ENCODE peak calls at places on chromosomes 7 and 10, in five cellular contexts. One of them, this sample, is unnamed.

GRCh38 chr10:128995676-128996075 is 471.4 kb upstream of the MGMT start:
- DNase-seq in HFF-Myc: no peak
- DNase-seq in GM13977: no peak
- DNase-seq in kidney: no peak
- DNase-seq in endothelial cell: no peak
- DNase-seq in this sample: no peak

GRCh38 chr10:97463363-97464132 is 17.6 kb downstream of the ZDHHC16 start:
- DNase-seq in HFF-Myc: peak; percentile 81
- DNase-seq in GM13977: peak; percentile 48
- DNase-seq in kidney: no peak
- DNase-seq in endothelial cell: peak; percentile 65
- DNase-seq in this sample: no peak

GRCh38 chr7:140205600-140205999 is 28.8 kb upstream of the KDM7A start:
- DNase-seq in HFF-Myc: no peak
- DNase-seq in GM13977: no peak
- DNase-seq in kidney: no peak
- DNase-seq in endothelial cell: no peak
- DNase-seq in this sample: no peak

GRCh38 chr7:144854839-144855424 is 19.1 kb upstream of the TPK1 start:
- DNase-seq in HFF-Myc: no peak
- DNase-seq in GM13977: no peak
- DNase-seq in kidney: no peak
- DNase-seq in endothelial cell: peak; percentile 6
- DNase-seq in this sample: no peak

GRCh38 chr10:29956335-29956924 is 103.0 kb downstream of the JCAD start:
- DNase-seq in HFF-Myc: no peak
- DNase-seq in GM13977: no peak
- DNase-seq in kidney: no peak
- DNase-seq in endothelial cell: no peak
- DNase-seq in this sample: no peak

GRCh38 chr7:64266341-64266919 is 38.2 kb downstream of the ZNF679 start:
- DNase-seq in HFF-Myc: no peak
- DNase-seq in GM13977: no peak
- DNase-seq in kidney: no peak
- DNase-seq in endothelial cell: no peak
- DNase-seq in this sample: no peak

GRCh38 chr10:73860050-73860491 is 14.3 kb downstream of the CAMK2G start:
- DNase-seq in HFF-Myc: no peak
- DNase-seq in GM13977: no peak
- DNase-seq in kidney: no peak
- DNase-seq in endothelial cell: no peak
- DNase-seq in this sample: no peak

GRCh38 chr10:69242844-69243212 is 22.7 kb downstream of the HKDC1 start:
- DNase-seq in HFF-Myc: no peak
- DNase-seq in GM13977: no peak
- DNase-seq in kidney: no peak
- DNase-seq in endothelial cell: no peak
- DNase-seq in this sample: no peak

GRCh38 chr7:98178321-98178720 is 32.9 kb upstream of the BHLHA15 start:
- DNase-seq in HFF-Myc: no peak
- DNase-seq in GM13977: no peak
- DNase-seq in kidney: no peak
- DNase-seq in endothelial cell: no peak
- DNase-seq in this sample: no peak

GRCh38 chr10:97659589-97659988 is 19.1 kb downstream of the PI4K2A start:
- DNase-seq in HFF-Myc: peak; percentile 89
- DNase-seq in GM13977: no peak
- DNase-seq in kidney: no peak
- DNase-seq in endothelial cell: no peak
- DNase-seq in this sample: no peak

GRCh38 chr7:54813398-54813797 is 54.4 kb upstream of the SEC61G start:
- DNase-seq in HFF-Myc: no peak
- DNase-seq in GM13977: no peak
- DNase-seq in kidney: no peak
- DNase-seq in endothelial cell: no peak
- DNase-seq in this sample: no peak

GRCh38 chr7:71140264-71140663 is 8.3 kb downstream of the GALNT17 start:
- DNase-seq in HFF-Myc: no peak
- DNase-seq in GM13977: no peak
- DNase-seq in kidney: no peak
- DNase-seq in endothelial cell: no peak
- DNase-seq in this sample: no peak

GRCh38 chr10:112373912-112374338 is at the start of gene ACSL5:
- DNase-seq in HFF-Myc: no peak
- DNase-seq in GM13977: no peak
- DNase-seq in kidney: no peak
- DNase-seq in endothelial cell: no peak
- DNase-seq in this sample: no peak

GRCh38 chr7:22346383-22347107 is 10.4 kb downstream of the RAPGEF5 start:
- DNase-seq in HFF-Myc: no peak
- DNase-seq in GM13977: no peak
- DNase-seq in kidney: no peak
- DNase-seq in endothelial cell: no peak
- DNase-seq in this sample: no peak

GRCh38 chr7:156778201-156778600 is 114.8 kb downstream of the LMBR1 start:
- DNase-seq in HFF-Myc: no peak
- DNase-seq in GM13977: no peak
- DNase-seq in kidney: no peak
- DNase-seq in endothelial cell: no peak
- DNase-seq in this sample: no peak

GRCh38 chr7:157153260-157153659 is 14.5 kb downstream of the UBE3C start:
- DNase-seq in HFF-Myc: no peak
- DNase-seq in GM13977: no peak
- DNase-seq in kidney: no peak
- DNase-seq in endothelial cell: no peak
- DNase-seq in this sample: no peak

GRCh38 chr7:1842321-1843221 is 172.5 kb downstream of the ELFN1 start:
- DNase-seq in HFF-Myc: no peak
- DNase-seq in GM13977: no peak
- DNase-seq in kidney: peak; percentile 74
- DNase-seq in endothelial cell: no peak
- DNase-seq in this sample: peak; percentile 88

GRCh38 chr10:43843331-43844101 is 194.8 kb upstream of the ZNF32 start:
- DNase-seq in HFF-Myc: no peak
- DNase-seq in GM13977: no peak
- DNase-seq in kidney: peak; percentile 76
- DNase-seq in endothelial cell: no peak
- DNase-seq in this sample: no peak

GRCh38 chr7:122362473-122362872 is 57.9 kb upstream of the FEZF1 start:
- DNase-seq in HFF-Myc: no peak
- DNase-seq in GM13977: no peak
- DNase-seq in kidney: no peak
- DNase-seq in endothelial cell: no peak
- DNase-seq in this sample: no peak

GRCh38 chr10:71308244-71308643 is 10.8 kb upstream of the SLC29A3 start:
- DNase-seq in HFF-Myc: no peak
- DNase-seq in GM13977: no peak
- DNase-seq in kidney: no peak
- DNase-seq in endothelial cell: no peak
- DNase-seq in this sample: no peak

GRCh38 chr10:97037365-97038361 is 148.1 kb downstream of the SLIT1 start:
- DNase-seq in HFF-Myc: no peak
- DNase-seq in GM13977: peak; percentile 84
- DNase-seq in kidney: peak; percentile 80
- DNase-seq in endothelial cell: peak; percentile 88
- DNase-seq in this sample: no peak

GRCh38 chr10:89163265-89163995 is 43.7 kb downstream of the CH25H start:
- DNase-seq in HFF-Myc: no peak
- DNase-seq in GM13977: peak; percentile 64
- DNase-seq in kidney: peak; percentile 53
- DNase-seq in endothelial cell: no peak
- DNase-seq in this sample: no peak

GRCh38 chr10:109866168-109866994 is 56.9 kb downstream of the XPNPEP1 start:
- DNase-seq in HFF-Myc: no peak
- DNase-seq in GM13977: no peak
- DNase-seq in kidney: no peak
- DNase-seq in endothelial cell: peak; percentile 28
- DNase-seq in this sample: no peak

GRCh38 chr10:123327450-123327849 is 173.2 kb downstream of the BUB3 start:
- DNase-seq in HFF-Myc: no peak
- DNase-seq in GM13977: peak; percentile 54
- DNase-seq in kidney: no peak
- DNase-seq in endothelial cell: no peak
- DNase-seq in this sample: no peak

GRCh38 chr10:133350283-133350949 is 3.2 kb downstream of the PRAP1 start:
- DNase-seq in HFF-Myc: no peak
- DNase-seq in GM13977: no peak
- DNase-seq in kidney: no peak
- DNase-seq in endothelial cell: no peak
- DNase-seq in this sample: no peak

GRCh38 chr10:97724341-97724941 is 10.9 kb downstream of the MARVELD1 start:
- DNase-seq in HFF-Myc: no peak
- DNase-seq in GM13977: no peak
- DNase-seq in kidney: no peak
- DNase-seq in endothelial cell: no peak
- DNase-seq in this sample: no peak

GRCh38 chr10:42875792-42876191 is 93.2 kb downstream of the BMS1 start:
- DNase-seq in HFF-Myc: peak; percentile 9
- DNase-seq in GM13977: no peak
- DNase-seq in kidney: peak; percentile 85
- DNase-seq in endothelial cell: no peak
- DNase-seq in this sample: no peak

GRCh38 chr7:29878081-29878688 is 71.9 kb downstream of the WIPF3 start:
- DNase-seq in HFF-Myc: peak; percentile 21
- DNase-seq in GM13977: no peak
- DNase-seq in kidney: no peak
- DNase-seq in endothelial cell: no peak
- DNase-seq in this sample: no peak
- TF ChIP-seq CTCF in HFF-Myc: peak; percentile 61
- TF ChIP-seq CTCF in GM13977: peak; percentile 58
- TF ChIP-seq CTCF in kidney: peak; percentile 56
- TF ChIP-seq CTCF in endothelial cell: peak; percentile 67
- TF ChIP-seq CTCF in this sample: peak; percentile 91

GRCh38 chr7:95840953-95841950 is 68.9 kb downstream of the DYNC1I1 start:
- DNase-seq in HFF-Myc: peak; percentile 1
- DNase-seq in GM13977: peak; percentile 50
- DNase-seq in kidney: no peak
- DNase-seq in endothelial cell: no peak
- DNase-seq in this sample: no peak
- TF ChIP-seq CTCF in HFF-Myc: peak; percentile 45
- TF ChIP-seq CTCF in GM13977: peak; percentile 42
- TF ChIP-seq CTCF in kidney: no peak
- TF ChIP-seq CTCF in endothelial cell: peak; percentile 66
- TF ChIP-seq CTCF in this sample: peak; percentile 55

GRCh38 chr10:104546336-104546735 is 94.8 kb upstream of the SORCS3 start:
- DNase-seq in HFF-Myc: no peak
- DNase-seq in GM13977: no peak
- DNase-seq in kidney: no peak
- DNase-seq in endothelial cell: no peak
- DNase-seq in this sample: no peak

GRCh38 chr10:104548090-104548489 is 93.0 kb upstream of the SORCS3 start:
- DNase-seq in HFF-Myc: no peak
- DNase-seq in GM13977: no peak
- DNase-seq in kidney: no peak
- DNase-seq in endothelial cell: peak; percentile 34
- DNase-seq in this sample: no peak

GRCh38 chr10:104546756-104547155 is 94.3 kb upstream of the SORCS3 start:
- DNase-seq in HFF-Myc: no peak
- DNase-seq in GM13977: no peak
- DNase-seq in kidney: no peak
- DNase-seq in endothelial cell: no peak
- DNase-seq in this sample: no peak
- TF ChIP-seq CTCF in HFF-Myc: no peak
- TF ChIP-seq CTCF in GM13977: no peak
- TF ChIP-seq CTCF in kidney: no peak
- TF ChIP-seq CTCF in endothelial cell: no peak
- TF ChIP-seq CTCF in this sample: no peak

GRCh38 chr7:69963388-69963787 is 365.1 kb downstream of the AUTS2 start:
- DNase-seq in HFF-Myc: no peak
- DNase-seq in GM13977: no peak
- DNase-seq in kidney: no peak
- DNase-seq in endothelial cell: no peak
- DNase-seq in this sample: no peak

GRCh38 chr7:69967152-69967591 is 368.9 kb downstream of the AUTS2 start:
- DNase-seq in HFF-Myc: no peak
- DNase-seq in GM13977: no peak
- DNase-seq in kidney: peak; percentile 29
- DNase-seq in endothelial cell: peak; percentile 7
- DNase-seq in this sample: no peak

GRCh38 chr7:69968969-69969368 is 370.7 kb downstream of the AUTS2 start:
- DNase-seq in HFF-Myc: no peak
- DNase-seq in GM13977: no peak
- DNase-seq in kidney: no peak
- DNase-seq in endothelial cell: no peak
- DNase-seq in this sample: no peak

GRCh38 chr7:69962856-69963149 is 364.5 kb downstream of the AUTS2 start:
- DNase-seq in HFF-Myc: no peak
- DNase-seq in GM13977: no peak
- DNase-seq in kidney: no peak
- DNase-seq in endothelial cell: no peak
- DNase-seq in this sample: no peak

GRCh38 chr7:69967699-69968450 is 369.6 kb downstream of the AUTS2 start:
- DNase-seq in HFF-Myc: no peak
- DNase-seq in GM13977: no peak
- DNase-seq in kidney: no peak
- DNase-seq in endothelial cell: no peak
- DNase-seq in this sample: no peak
- TF ChIP-seq CTCF in HFF-Myc: no peak
- TF ChIP-seq CTCF in GM13977: no peak
- TF ChIP-seq CTCF in kidney: no peak
- TF ChIP-seq CTCF in endothelial cell: no peak
- TF ChIP-seq CTCF in this sample: peak; percentile 46

This sample was measured in chondrocyte.